ENCODE peak calls at places on chromosome 17, in nine cellular contexts. D is heart left ventricle, F is uterus, G is fibroblast of pulmonary artery, E is IMR-90, Q is WTC11, J is endothelial cell, B is heart right ventricle, Z is cardiac fibroblast. Y is an unnamed sample.

GRCh38 chr17:29718446-29719039 is 95.8 kb upstream of the CORO6 start:
- DNase-seq in B (no peak), D (no peak), J (no peak), Q (no peak), Z (no peak), G (no peak), F (no peak), E (no peak), Y (no peak)

GRCh38 chr17:75891022-75891604 is 5.6 kb downstream of the TRIM65 start:
- DNase-seq in G (no peak), Q (no peak), D (no peak), J (no peak), B (no peak), E (no peak), F (no peak), Z (no peak), Y (no peak)

GRCh38 chr17:29590979-29591736 is 1.7 kb upstream of the GIT1 start:
- DNase-seq in F (peak), B (peak), Z (peak), E (peak), J (no peak), D (peak), G (peak), Q (peak), Y (no peak)

GRCh38 chr17:42389135-42389417 is 834 bp upstream of the STAT3 start:
- DNase-seq in Q (no peak), G (no peak), D (no peak), E (no peak), B (no peak), J (no peak), Z (no peak), F (no peak), Y (no peak)

GRCh38 chr17:57809879-57810278 is 40.0 kb downstream of the MRPS23 start:
- DNase-seq in Z (no peak), D (no peak), J (no peak), Q (no peak), G (no peak), F (no peak), B (no peak), E (no peak), Y (no peak)

GRCh38 chr17:19003966-19004600 is 481 bp downstream of the FAM83G start:
- DNase-seq in D (no peak), J (no peak), E (peak), B (no peak), Q (peak), Z (peak), G (peak), F (peak), Y (no peak)

GRCh38 chr17:65697661-65698060 is 136.2 kb upstream of the AXIN2 start:
- DNase-seq in Z (no peak), G (no peak), B (no peak), F (no peak), E (no peak), D (no peak), J (no peak), Q (no peak), Y (no peak)

GRCh38 chr17:37019117-37019744 is 70.5 kb downstream of the AATF start:
- DNase-seq in D (no peak), G (no peak), E (no peak), F (no peak), J (no peak), Z (no peak), B (no peak), Q (no peak), Y (no peak)

GRCh38 chr17:31568140-31568938 is 176.9 kb downstream of the RAB11FIP4 start:
- DNase-seq in D (no peak), E (no peak), Z (peak), Q (no peak), G (no peak), F (peak), J (no peak), B (no peak), Y (no peak)

GRCh38 chr17:10875984-10876555 is 38.2 kb upstream of the PIRT start:
- DNase-seq in J (peak), Q (peak), B (peak), E (peak), F (peak), Z (peak), D (peak), G (peak), Y (peak)

GRCh38 chr17:30380106-30380420 is 1.3 kb downstream of the CPD start:
- DNase-seq in Z (no peak), F (no peak), B (no peak), G (peak), D (no peak), Q (no peak), J (no peak), E (peak), Y (no peak)

GRCh38 chr17:77579131-77579530 is 379.4 kb upstream of the TNRC6C start:
- DNase-seq in J (no peak), Q (no peak), E (no peak), D (no peak), F (no peak), B (no peak), G (no peak), Z (no peak), Y (no peak)

GRCh38 chr17:78082988-78083387 is 45.6 kb downstream of the TMC6 start:
- DNase-seq in Z (no peak), B (no peak), F (no peak), G (no peak), J (no peak), Q (no peak), E (no peak), D (no peak), Y (no peak)

GRCh38 chr17:43702636-43703035 is 40.9 kb upstream of the MEOX1 start:
- DNase-seq in Z (peak), J (no peak), B (no peak), G (no peak), D (no peak), Q (peak), F (no peak), E (no peak), Y (no peak)

GRCh38 chr17:73784015-73784603 is 139.9 kb upstream of the SDK2 start:
- DNase-seq in D (no peak), F (no peak), E (no peak), B (no peak), Q (no peak), Z (no peak), G (no peak), J (no peak), Y (no peak)

GRCh38 chr17:44557653-44558285 is 485 bp downstream of the FZD2 start:
- DNase-seq in B (peak), G (peak), Q (peak), F (peak), D (peak), J (peak), Z (peak), E (peak), Y (no peak)

GRCh38 chr17:44084131-44084538 is 13.6 kb downstream of the G6PC3 start:
- DNase-seq in Q (peak), G (no peak), F (no peak), E (no peak), J (peak), B (no peak), Z (no peak), D (no peak), Y (no peak)

GRCh38 chr17:33642002-33642401 is 348.9 kb upstream of the ASIC2 start:
- DNase-seq in F (no peak), E (no peak), G (no peak), B (no peak), D (no peak), Q (no peak), J (no peak), Z (no peak), Y (no peak)

GRCh38 chr17:75764711-75765421 is at the start of gene GALK1:
- DNase-seq in G (peak), Q (peak), D (peak), E (peak), F (peak), B (peak), J (peak), Z (peak), Y (peak)

GRCh38 chr17:48626470-48627241 is 498 bp upstream of the HOXB9 start:
- DNase-seq in B (no peak), J (no peak), G (peak), F (no peak), Z (no peak), Q (peak), D (no peak), E (peak), Y (no peak)

GRCh38 chr17:21046215-21046614 is 3.4 kb upstream of the USP22 start:
- DNase-seq in F (no peak), G (no peak), Q (no peak), B (no peak), Z (no peak), J (no peak), D (no peak), E (no peak), Y (no peak)

GRCh38 chr17:21044971-21045370 is 2.2 kb upstream of the USP22 start:
- DNase-seq in D (no peak), B (no peak), F (no peak), Q (no peak), J (no peak), G (no peak), Z (no peak), E (no peak), Y (no peak)

GRCh38 chr17:21042434-21043295 is at the start of gene USP22:
- DNase-seq in J (peak), E (no peak), G (no peak), Q (peak), Z (no peak), F (peak), B (no peak), D (no peak), Y (peak)

GRCh38 chr17:21041753-21042433 is 918 bp downstream of the USP22 start:
- DNase-seq in Z (peak), B (peak), F (peak), J (peak), Q (peak), E (peak), G (peak), D (peak), Y (no peak)

GRCh38 chr17:21043296-21044232 is 753 bp upstream of the USP22 start:
- DNase-seq in Q (peak), F (peak), Z (peak), D (peak), G (peak), B (peak), E (peak), J (peak), Y (no peak)
- TF ChIP-seq CTCF in Q (peak), F (peak), Z (peak), D (peak), G (peak), B (peak), E (peak), J (peak), Y (peak)

GRCh38 chr17:39835038-39835786 is 28.9 kb downstream of the IKZF3 start:
- DNase-seq in Z (no peak), E (no peak), D (no peak), Q (peak), B (no peak), J (no peak), G (no peak), F (no peak), Y (no peak)
- TF ChIP-seq CTCF in Z (no peak), E (no peak), D (no peak), Q (no peak), B (no peak), J (no peak), G (no peak), F (no peak), Y (no peak)

DNA sequence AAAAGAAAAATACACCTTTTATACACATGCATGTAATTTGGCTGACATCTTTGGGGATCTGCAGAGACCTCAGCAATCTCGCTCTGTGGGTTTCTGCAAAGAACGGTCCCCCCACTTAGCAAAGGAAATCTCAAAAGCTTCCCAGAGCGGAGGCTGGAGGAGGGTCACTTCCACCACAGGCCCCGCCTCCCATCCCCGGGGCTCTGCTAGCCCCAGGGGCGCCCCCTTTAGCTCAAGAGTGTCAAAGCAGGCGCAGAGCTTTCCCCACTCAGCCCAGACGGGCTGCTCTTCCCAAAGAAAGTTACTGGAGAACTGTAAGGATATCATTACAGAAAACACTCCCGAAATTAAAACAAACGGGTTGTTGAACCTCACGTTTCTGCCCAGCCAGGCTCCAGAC is 11.4 kb downstream of the SLC13A5 start:
- DNase-seq in G (peak), Z (peak), B (no peak), J (peak), E (no peak), F (no peak), D (no peak), Q (peak), Y (no peak)
- TF ChIP-seq CTCF in G (peak), Z (peak), B (peak), J (peak), E (peak), F (no peak), D (peak), Q (peak), Y (peak)

GRCh38 chr17:40615295-40615988 is 32.2 kb downstream of the SMARCE1 start:
- DNase-seq in E (peak), G (peak), D (no peak), Q (peak), B (peak), J (peak), Z (peak), F (peak), Y (peak)
- TF ChIP-seq CTCF in E (peak), G (peak), D (peak), Q (no peak), B (peak), J (peak), Z (peak), F (peak), Y (peak)

Y was measured in osteocyte.